ENCODE peak calls at places on chromosomes 16 and 17, in ten cellular contexts. G is PC-9, Y is fibroblast of pulmonary artery, C is GM23248, X is heart right ventricle, S is upper lobe of right lung, A is left lung, F is fibroblast of villous mesenchyme, D is A549, U is HL-60. M is an unnamed sample.

GRCh38 chr17:3766783-3767182 is 34.2 kb downstream of the ITGAE start:
- DNase-seq in G (no peak), Y (no peak), C (no peak), X (no peak), S (no peak), A (no peak), F (no peak), D (no peak), U (no peak), M (no peak)

GRCh38 chr17:80622170-80622466 is 77.5 kb downstream of the RPTOR start:
- DNase-seq in G (no peak), Y (no peak), C (no peak), X (no peak), S (no peak), A (no peak), F (no peak), D (no peak), U (no peak), M (no peak)

GRCh38 chr16:60636117-60636516 is 1400.1 kb downstream of the CDH8 start:
- DNase-seq in G (peak), Y (no peak), C (no peak), X (no peak), S (no peak), A (no peak), F (no peak), D (no peak), U (no peak), M (no peak)

GRCh38 chr17:13736915-13737314 is 135.2 kb upstream of the HS3ST3A1 start:
- DNase-seq in G (no peak), Y (peak), C (peak), X (no peak), S (no peak), A (no peak), F (peak), D (no peak), U (no peak), M (peak)

GRCh38 chr17:29514792-29515191 is 52.0 kb downstream of the ABHD15 start:
- DNase-seq in G (no peak), Y (peak), C (peak), X (no peak), S (no peak), A (no peak), F (peak), D (no peak), U (no peak), M (no peak)

GRCh38 chr17:65079489-65079900 is 23.0 kb upstream of the GNA13 start:
- DNase-seq in G (no peak), Y (no peak), C (no peak), X (no peak), S (no peak), A (no peak), F (no peak), D (no peak), U (no peak), M (no peak)

GRCh38 chr17:82452162-82452561 is 1.6 kb upstream of the CYBC1 start:
- DNase-seq in G (no peak), Y (no peak), C (no peak), X (no peak), S (no peak), A (no peak), F (no peak), D (no peak), U (no peak), M (no peak)

GRCh38 chr17:19327039-19327776 is 35.3 kb downstream of the B9D1 start:
- DNase-seq in G (peak), Y (peak), C (peak), X (no peak), S (peak), A (no peak), F (peak), D (peak), U (no peak), M (peak)

GRCh38 chr16:90026135-90026534 is 6.9 kb upstream of the DBNDD1 start:
- DNase-seq in G (no peak), Y (no peak), C (no peak), X (no peak), S (no peak), A (no peak), F (no peak), D (no peak), U (peak), M (no peak)

GRCh38 chr17:82120148-82120547 is 22.1 kb upstream of the FASN start:
- DNase-seq in G (no peak), Y (peak), C (peak), X (no peak), S (no peak), A (no peak), F (peak), D (no peak), U (no peak), M (no peak)

GRCh38 chr16:86734559-86735480 is 156.5 kb downstream of the FOXL1 start:
- DNase-seq in G (no peak), Y (peak), C (no peak), X (no peak), S (no peak), A (no peak), F (no peak), D (no peak), U (no peak), M (no peak)

GRCh38 chr16:11010576-11011221 is 66.3 kb downstream of the CLEC16A start:
- DNase-seq in G (no peak), Y (no peak), C (peak), X (no peak), S (no peak), A (no peak), F (peak), D (no peak), U (no peak), M (no peak)

GRCh38 chr16:50067290-50067853 is 1.6 kb downstream of the HEATR3 start:
- DNase-seq in G (no peak), Y (peak), C (peak), X (peak), S (no peak), A (no peak), F (peak), D (peak), U (peak), M (peak)

GRCh38 chr17:79581306-79581932 is 29.4 kb downstream of the RBFOX3 start:
- DNase-seq in G (no peak), Y (no peak), C (no peak), X (no peak), S (no peak), A (no peak), F (no peak), D (no peak), U (no peak), M (no peak)

GRCh38 chr17:72580321-72581127 is 459.7 kb downstream of the SOX9 start:
- DNase-seq in G (peak), Y (no peak), C (no peak), X (no peak), S (no peak), A (peak), F (no peak), D (no peak), U (no peak), M (no peak)

GRCh38 chr17:153851-154250 is 16.5 kb downstream of the SCGB1C2 start:
- DNase-seq in G (no peak), Y (no peak), C (no peak), X (no peak), S (peak), A (no peak), F (no peak), D (no peak), U (no peak), M (no peak)

GRCh38 chr16:57781741-57782606 is 20.3 kb downstream of the KIFC3 start:
- DNase-seq in G (no peak), Y (peak), C (peak), X (no peak), S (no peak), A (no peak), F (no peak), D (no peak), U (no peak), M (no peak)

GRCh38 chr16:83420206-83420760 is 387.5 kb upstream of the HSBP1 start:
- DNase-seq in G (no peak), Y (peak), C (peak), X (no peak), S (no peak), A (no peak), F (peak), D (no peak), U (no peak), M (peak)

GRCh38 chr16:28205117-28205899 is 6.5 kb downstream of the XPO6 start:
- DNase-seq in G (no peak), Y (no peak), C (no peak), X (no peak), S (no peak), A (no peak), F (no peak), D (no peak), U (no peak), M (no peak)

GRCh38 chr17:44758414-44759095 is at the start of gene ADAM11:
- DNase-seq in G (no peak), Y (no peak), C (peak), X (no peak), S (peak), A (no peak), F (no peak), D (peak), U (no peak), M (no peak)

GRCh38 chr17:32261521-32261792 is 4.2 kb upstream of the RHBDL3 start:
- DNase-seq in G (no peak), Y (peak), C (no peak), X (no peak), S (no peak), A (no peak), F (no peak), D (no peak), U (no peak), M (no peak)

GRCh38 chr16:78383118-78383517 is 283.7 kb downstream of the WWOX start:
- DNase-seq in G (no peak), Y (no peak), C (no peak), X (no peak), S (no peak), A (no peak), F (no peak), D (no peak), U (no peak), M (no peak)

GRCh38 chr16:57167951-57168350 is 17.9 kb downstream of the PSME3IP1 start:
- DNase-seq in G (peak), Y (peak), C (peak), X (no peak), S (no peak), A (no peak), F (peak), D (no peak), U (peak), M (peak)

GRCh38 chr17:70929226-70929625 is 759.9 kb downstream of the KCNJ2 start:
- DNase-seq in G (no peak), Y (peak), C (peak), X (no peak), S (no peak), A (no peak), F (no peak), D (no peak), U (no peak), M (no peak)

GRCh38 chr16:67240506-67240905 is 6.8 kb downstream of the FHOD1 start:
- DNase-seq in G (no peak), Y (no peak), C (peak), X (no peak), S (peak), A (peak), F (peak), D (no peak), U (no peak), M (no peak)

GRCh38 chr17:5364696-5365095 is 54.8 kb downstream of the NUP88 start:
- DNase-seq in G (no peak), Y (no peak), C (no peak), X (no peak), S (no peak), A (no peak), F (no peak), D (no peak), U (no peak), M (no peak)

GRCh38 chr16:80804061-80804450 is 342 bp downstream of the CDYL2 start:
- DNase-seq in G (no peak), Y (peak), C (peak), X (peak), S (peak), A (peak), F (peak), D (no peak), U (peak), M (peak)

GRCh38 chr17:34990921-34991365 is 10.6 kb downstream of the LIG3 start:
- DNase-seq in G (no peak), Y (peak), C (no peak), X (no peak), S (no peak), A (no peak), F (peak), D (no peak), U (peak), M (no peak)

GRCh38 chr17:9195961-9196668 is 174.8 kb downstream of the NTN1 start:
- DNase-seq in G (peak), Y (no peak), C (no peak), X (no peak), S (no peak), A (no peak), F (no peak), D (no peak), U (no peak), M (no peak)

DNA sequence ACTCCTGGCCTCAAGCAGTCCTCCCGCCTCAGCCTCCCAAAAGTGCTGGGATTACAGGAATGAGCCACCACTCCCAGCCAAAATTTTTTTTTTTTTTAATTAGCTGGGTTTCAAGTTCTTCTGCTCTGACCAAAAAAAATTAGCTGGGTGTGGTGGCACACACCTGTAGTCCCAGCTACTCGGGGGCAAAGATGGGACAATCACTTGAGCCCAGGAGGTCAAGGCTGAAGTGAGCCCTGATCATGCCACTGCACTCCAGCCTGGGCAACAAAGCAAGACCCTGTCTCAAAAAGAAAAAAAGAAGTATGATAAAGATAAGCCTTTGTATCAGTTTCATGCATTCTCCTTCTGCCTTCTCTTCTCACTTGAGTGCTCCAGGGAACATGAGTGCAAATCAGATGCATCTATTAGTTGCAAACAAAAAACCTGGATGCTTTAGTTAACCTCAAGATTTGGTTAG is 1.9 kb downstream of the NQO1 start:
- DNase-seq in G (no peak), Y (no peak), C (no peak), X (no peak), S (no peak), A (no peak), F (no peak), D (no peak), U (no peak), M (no peak)
- H3K4me3 ChIP-seq in G (peak), Y (peak), C (peak), X (no peak), S (no peak), A (peak), F (peak), D (peak), U (no peak), M (peak)

DNA sequence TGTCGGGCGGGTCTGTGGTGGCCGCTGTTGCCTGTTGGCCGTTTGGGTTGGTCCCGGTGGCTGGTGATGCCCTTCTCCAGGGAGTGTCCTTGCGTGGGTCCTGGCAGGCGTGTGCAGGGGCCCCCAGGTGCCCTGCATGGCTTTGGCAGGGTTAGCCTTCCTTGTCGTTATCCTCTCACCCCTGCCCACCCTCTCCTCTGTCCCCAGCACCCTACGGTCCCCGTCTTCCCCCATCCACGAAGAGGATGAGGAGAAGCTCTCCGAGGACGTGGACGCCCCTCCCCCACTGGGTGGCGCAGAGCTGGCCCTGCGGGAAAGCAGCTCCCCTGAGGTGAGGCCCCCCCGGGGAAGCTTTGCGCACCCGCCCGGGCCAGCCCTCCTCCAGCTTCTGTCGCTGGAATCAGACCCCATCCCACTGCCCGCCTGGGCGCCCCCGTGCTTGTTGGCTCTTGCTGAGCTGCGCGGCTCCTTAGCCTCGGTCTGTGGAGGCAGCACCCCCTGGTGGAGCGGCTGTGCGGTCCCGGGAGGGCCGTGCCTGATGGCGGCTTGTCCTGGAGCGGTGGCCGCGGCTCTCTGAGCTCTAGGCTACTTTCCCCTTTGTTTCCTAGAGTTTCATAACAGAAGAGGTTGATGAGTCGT is 10.6 kb upstream of the NUDT16L1 start:
- DNase-seq in G (peak), Y (peak), C (peak), X (no peak), S (peak), A (no peak), F (peak), D (no peak), U (peak), M (no peak)
- H3K4me3 ChIP-seq in G (no peak), Y (no peak), C (no peak), X (no peak), S (no peak), A (no peak), F (no peak), D (no peak), U (peak), M (no peak)

GRCh38 chr17:50165867-50166517 is at the start of gene SGCA:
- DNase-seq in G (no peak), Y (no peak), C (no peak), X (peak), S (no peak), A (no peak), F (no peak), D (no peak), U (no peak), M (no peak)
- H3K4me3 ChIP-seq in G (no peak), Y (no peak), C (no peak), X (peak), S (peak), A (no peak), F (no peak), D (no peak), U (no peak), M (peak)

DNA sequence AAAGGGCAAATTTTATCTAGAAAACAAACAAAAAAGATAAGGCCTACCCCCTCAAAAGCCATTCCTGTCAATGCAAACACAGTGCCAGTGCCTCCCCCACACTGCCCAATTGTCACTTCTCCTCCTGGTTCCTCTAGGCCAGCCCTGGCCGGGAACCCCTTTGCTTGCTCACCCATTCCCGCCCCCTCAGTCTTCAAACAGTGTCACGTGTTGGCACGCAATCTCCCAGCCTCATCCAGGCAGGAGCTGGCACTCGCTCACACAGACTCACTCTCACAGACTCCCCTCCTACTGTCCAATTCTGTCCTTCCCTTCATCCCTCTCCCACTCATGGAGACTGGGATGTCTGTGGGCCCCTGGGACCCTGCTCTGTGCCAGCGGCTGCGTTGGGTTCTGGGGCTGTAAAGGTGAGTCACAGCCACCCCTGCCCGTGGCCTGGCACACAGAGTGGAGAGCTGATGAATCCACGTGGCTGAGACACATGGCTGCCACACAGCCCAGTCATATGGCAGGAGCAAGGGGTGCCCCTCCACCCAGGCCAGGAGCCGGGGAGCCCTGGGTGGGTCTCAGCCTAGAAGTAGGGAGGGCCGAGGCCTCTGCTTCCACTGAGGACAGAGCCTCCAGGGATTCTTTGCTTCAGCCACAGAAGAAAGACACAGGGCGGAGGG is 54.8 kb downstream of the VAC14 start:
- DNase-seq in G (peak), Y (peak), C (peak), X (peak), S (peak), A (peak), F (peak), D (peak), U (peak), M (peak)
- H3K4me3 ChIP-seq in G (peak), Y (no peak), C (no peak), X (no peak), S (no peak), A (no peak), F (no peak), D (no peak), U (no peak), M (no peak)

GRCh38 chr17:41474863-41475262 is 6.1 kb downstream of the KRT35 start:
- DNase-seq in G (no peak), Y (no peak), C (peak), X (peak), S (no peak), A (no peak), F (no peak), D (no peak), U (no peak), M (no peak)
- H3K4me3 ChIP-seq in G (no peak), Y (no peak), C (no peak), X (no peak), S (no peak), A (no peak), F (no peak), D (no peak), U (no peak), M (no peak)

DNA sequence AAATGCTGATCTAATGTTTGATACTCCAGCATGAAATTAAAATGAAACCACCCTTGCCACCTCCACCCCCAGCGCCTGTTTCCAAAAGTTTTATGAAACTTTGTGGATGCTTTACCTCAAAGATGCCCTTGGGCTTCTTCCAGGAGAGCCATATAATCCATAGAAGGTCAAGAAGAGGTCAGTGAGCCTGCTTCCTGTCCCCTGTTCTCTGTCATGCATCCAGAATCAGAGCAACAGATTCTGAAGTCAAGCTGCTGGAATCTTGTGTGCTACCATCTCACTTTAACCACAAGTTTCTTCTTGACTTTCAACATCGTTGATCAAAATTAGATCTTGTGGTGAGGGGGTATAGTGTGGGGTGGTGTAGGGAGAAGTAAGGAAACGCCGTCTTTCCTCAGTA is 8.6 kb downstream of the GOSR2 start:
- DNase-seq in G (no peak), Y (no peak), C (no peak), X (no peak), S (no peak), A (no peak), F (no peak), D (no peak), U (no peak), M (no peak)
- H3K4me3 ChIP-seq in G (no peak), Y (no peak), C (no peak), X (no peak), S (no peak), A (no peak), F (no peak), D (no peak), U (no peak), M (no peak)

GRCh38 chr16:17493012-17493411 is 22.3 kb upstream of the XYLT1 start:
- DNase-seq in G (no peak), Y (no peak), C (no peak), X (no peak), S (no peak), A (no peak), F (no peak), D (no peak), U (no peak), M (no peak)

GRCh38 chr16:17488506-17488905 is 17.7 kb upstream of the XYLT1 start:
- DNase-seq in G (no peak), Y (no peak), C (no peak), X (no peak), S (no peak), A (no peak), F (no peak), D (no peak), U (no peak), M (no peak)

GRCh38 chr16:17491140-17491662 is 20.4 kb upstream of the XYLT1 start:
- DNase-seq in G (no peak), Y (no peak), C (no peak), X (no peak), S (no peak), A (no peak), F (no peak), D (no peak), U (no peak), M (no peak)
- H3K4me3 ChIP-seq in G (no peak), Y (no peak), C (no peak), X (no peak), S (no peak), A (no peak), F (no peak), D (no peak), U (no peak), M (no peak)

M was measured in skeletal muscle cell.